ENCODE peak calls at places on chromosomes 12 and 14, in eight cellular contexts. One of them, this sample, is unnamed.

GRCh38 chr12:94134226-94134795 is 14.1 kb upstream of the PLXNC1 start:
- DNase-seq in IMR-90: peak; percentile 62
- DNase-seq in Caco-2: no peak
- DNase-seq in coronary artery: no peak
- DNase-seq in foreskin fibroblast: peak; percentile 72
- DNase-seq in brain microvascular endothelial cell: no peak
- DNase-seq in heart left ventricle: no peak
- DNase-seq in CD8-positive, alpha-beta T cell: peak; percentile 36
- DNase-seq in this sample: peak; percentile 72

GRCh38 chr12:71664411-71665108 is 459 bp downstream of the THAP2 start:
- DNase-seq in IMR-90: peak; percentile 15
- DNase-seq in Caco-2: no peak
- DNase-seq in brain microvascular endothelial cell: no peak
- DNase-seq in foreskin fibroblast: peak; percentile 30
- DNase-seq in coronary artery: no peak
- DNase-seq in CD8-positive, alpha-beta T cell: no peak
- DNase-seq in heart left ventricle: no peak
- DNase-seq in this sample: peak; percentile 28

GRCh38 chr12:57193706-57194245 is 22.8 kb upstream of the NXPH4 start:
- DNase-seq in CD8-positive, alpha-beta T cell: no peak
- DNase-seq in IMR-90: no peak
- DNase-seq in brain microvascular endothelial cell: no peak
- DNase-seq in Caco-2: no peak
- DNase-seq in heart left ventricle: no peak
- DNase-seq in coronary artery: no peak
- DNase-seq in foreskin fibroblast: no peak
- DNase-seq in this sample: no peak

GRCh38 chr12:65765436-65765813 is 58.9 kb upstream of the HMGA2 start:
- DNase-seq in foreskin fibroblast: peak; percentile 75
- DNase-seq in CD8-positive, alpha-beta T cell: no peak
- DNase-seq in IMR-90: peak; percentile 80
- DNase-seq in brain microvascular endothelial cell: peak; percentile 43
- DNase-seq in heart left ventricle: no peak
- DNase-seq in coronary artery: no peak
- DNase-seq in Caco-2: no peak
- DNase-seq in this sample: peak; percentile 80

GRCh38 chr12:79634957-79635471 is 55.8 kb downstream of the PAWR start:
- DNase-seq in coronary artery: no peak
- DNase-seq in heart left ventricle: no peak
- DNase-seq in Caco-2: no peak
- DNase-seq in CD8-positive, alpha-beta T cell: no peak
- DNase-seq in brain microvascular endothelial cell: peak; percentile 19
- DNase-seq in foreskin fibroblast: peak; percentile 11
- DNase-seq in IMR-90: no peak
- DNase-seq in this sample: peak; percentile 16

GRCh38 chr12:78099806-78100205 is 269.1 kb downstream of the NAV3 start:
- DNase-seq in foreskin fibroblast: no peak
- DNase-seq in brain microvascular endothelial cell: no peak
- DNase-seq in coronary artery: no peak
- DNase-seq in IMR-90: no peak
- DNase-seq in CD8-positive, alpha-beta T cell: no peak
- DNase-seq in Caco-2: no peak
- DNase-seq in heart left ventricle: no peak
- DNase-seq in this sample: no peak

GRCh38 chr14:54470701-54471100 is 18.1 kb downstream of the GMFB start:
- DNase-seq in CD8-positive, alpha-beta T cell: no peak
- DNase-seq in foreskin fibroblast: no peak
- DNase-seq in IMR-90: no peak
- DNase-seq in heart left ventricle: no peak
- DNase-seq in Caco-2: peak; percentile 56
- DNase-seq in brain microvascular endothelial cell: no peak
- DNase-seq in coronary artery: no peak
- DNase-seq in this sample: no peak

GRCh38 chr14:51396222-51396815 is 156.3 kb downstream of the TMX1 start:
- DNase-seq in foreskin fibroblast: peak; percentile 95
- DNase-seq in brain microvascular endothelial cell: peak; percentile 95
- DNase-seq in CD8-positive, alpha-beta T cell: no peak
- DNase-seq in heart left ventricle: no peak
- DNase-seq in IMR-90: peak; percentile 98
- DNase-seq in coronary artery: no peak
- DNase-seq in Caco-2: no peak
- DNase-seq in this sample: peak; percentile 94

GRCh38 chr14:55846852-55847471 is 267.0 kb downstream of the KTN1 start:
- DNase-seq in coronary artery: no peak
- DNase-seq in foreskin fibroblast: peak; percentile 78
- DNase-seq in CD8-positive, alpha-beta T cell: no peak
- DNase-seq in brain microvascular endothelial cell: no peak
- DNase-seq in Caco-2: no peak
- DNase-seq in heart left ventricle: no peak
- DNase-seq in IMR-90: peak; percentile 50
- DNase-seq in this sample: peak; percentile 49

GRCh38 chr12:55862286-55862685 is 19.6 kb upstream of the MMP19 start:
- DNase-seq in IMR-90: peak; percentile 33
- DNase-seq in foreskin fibroblast: peak; percentile 49
- DNase-seq in Caco-2: no peak
- DNase-seq in coronary artery: no peak
- DNase-seq in brain microvascular endothelial cell: no peak
- DNase-seq in CD8-positive, alpha-beta T cell: no peak
- DNase-seq in heart left ventricle: no peak
- DNase-seq in this sample: no peak

GRCh38 chr12:78210894-78211302 is 380.2 kb downstream of the NAV3 start:
- DNase-seq in foreskin fibroblast: peak; percentile 91
- DNase-seq in brain microvascular endothelial cell: peak; percentile 57
- DNase-seq in heart left ventricle: no peak
- DNase-seq in IMR-90: peak; percentile 81
- DNase-seq in coronary artery: no peak
- DNase-seq in CD8-positive, alpha-beta T cell: no peak
- DNase-seq in Caco-2: no peak
- DNase-seq in this sample: peak; percentile 86

DNA sequence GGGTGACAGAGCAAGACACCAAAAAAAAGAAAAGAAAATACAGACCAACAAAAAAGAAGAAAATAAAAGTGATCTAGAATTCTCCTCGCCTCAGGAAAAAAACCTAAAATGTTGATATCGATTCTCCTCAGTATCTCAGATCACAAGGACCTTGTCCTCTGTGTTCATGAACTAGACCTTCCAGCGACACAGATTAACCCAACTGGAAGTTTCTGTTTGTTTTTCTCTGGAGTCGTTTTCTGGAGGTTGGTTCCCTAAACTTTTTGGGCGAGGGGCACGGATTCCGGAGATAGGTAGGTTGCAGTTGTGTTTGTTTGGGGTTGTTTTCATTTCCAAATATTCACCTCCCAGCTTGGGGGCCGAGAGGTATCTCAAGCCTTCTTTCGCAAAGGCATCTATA is 559 bp upstream of the RFC5 start:
- DNase-seq in heart left ventricle: no peak
- DNase-seq in foreskin fibroblast: no peak
- DNase-seq in CD8-positive, alpha-beta T cell: no peak
- DNase-seq in IMR-90: no peak
- DNase-seq in Caco-2: no peak
- DNase-seq in coronary artery: no peak
- DNase-seq in brain microvascular endothelial cell: no peak
- DNase-seq in this sample: no peak
- H3K4me3 ChIP-seq in heart left ventricle: peak overlapping the region; percentile 88
- H3K4me3 ChIP-seq in foreskin fibroblast: peak overlapping the region; percentile 92
- H3K4me3 ChIP-seq in CD8-positive, alpha-beta T cell: peak overlapping the region; percentile 98
- H3K4me3 ChIP-seq in IMR-90: no peak overlapping the region
- H3K4me3 ChIP-seq in Caco-2: peak overlapping the region; percentile 84
- H3K4me3 ChIP-seq in coronary artery: peak overlapping the region; percentile 99
- H3K4me3 ChIP-seq in brain microvascular endothelial cell: peak overlapping the region; percentile 97
- H3K4me3 ChIP-seq in this sample: peak overlapping the region; percentile 92

DNA sequence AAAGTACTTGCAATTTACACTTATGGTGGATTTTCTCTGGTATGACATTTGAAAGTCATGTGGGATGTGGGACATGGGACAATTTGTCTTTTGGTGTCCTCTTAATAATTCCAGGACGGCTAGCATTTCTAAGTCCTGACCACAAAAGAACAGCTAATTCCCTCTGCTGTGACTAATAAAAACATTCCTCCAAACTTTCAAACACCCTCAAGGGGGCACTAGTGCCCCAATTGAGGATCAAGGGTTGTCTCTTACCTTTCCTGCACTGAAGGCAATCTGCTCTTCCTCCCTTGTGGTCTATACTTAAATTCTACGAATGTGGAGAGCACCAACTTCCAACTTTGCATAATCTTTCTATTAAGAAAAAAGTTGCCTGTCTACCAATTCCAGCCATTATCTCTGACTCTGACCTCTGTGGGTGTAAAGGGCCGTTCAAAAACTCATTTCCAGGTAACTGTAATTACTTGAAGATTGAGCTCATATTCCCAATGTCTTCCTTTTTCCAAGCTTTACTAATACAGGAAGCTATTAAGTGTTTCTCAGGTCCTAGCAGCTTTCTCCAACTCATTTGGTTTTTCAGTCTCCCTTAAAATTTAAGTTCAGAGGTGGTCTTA is 210.2 kb downstream of the PTPRO start:
- DNase-seq in CD8-positive, alpha-beta T cell: peak; percentile 36
- DNase-seq in brain microvascular endothelial cell: peak; percentile 68
- DNase-seq in foreskin fibroblast: peak; percentile 88
- DNase-seq in Caco-2: peak; percentile 48
- DNase-seq in IMR-90: peak; percentile 77
- DNase-seq in heart left ventricle: no peak
- DNase-seq in coronary artery: no peak
- DNase-seq in this sample: peak; percentile 83
- TF ChIP-seq CTCF in CD8-positive, alpha-beta T cell: peak; percentile 70
- TF ChIP-seq CTCF in brain microvascular endothelial cell: peak; percentile 76
- TF ChIP-seq CTCF in foreskin fibroblast: peak; percentile 62
- TF ChIP-seq CTCF in Caco-2: peak; percentile 50
- TF ChIP-seq CTCF in IMR-90: peak; percentile 80
- TF ChIP-seq CTCF in heart left ventricle: no peak
- TF ChIP-seq CTCF in coronary artery: peak; percentile 57
- TF ChIP-seq CTCF in this sample: peak; percentile 70

DNA sequence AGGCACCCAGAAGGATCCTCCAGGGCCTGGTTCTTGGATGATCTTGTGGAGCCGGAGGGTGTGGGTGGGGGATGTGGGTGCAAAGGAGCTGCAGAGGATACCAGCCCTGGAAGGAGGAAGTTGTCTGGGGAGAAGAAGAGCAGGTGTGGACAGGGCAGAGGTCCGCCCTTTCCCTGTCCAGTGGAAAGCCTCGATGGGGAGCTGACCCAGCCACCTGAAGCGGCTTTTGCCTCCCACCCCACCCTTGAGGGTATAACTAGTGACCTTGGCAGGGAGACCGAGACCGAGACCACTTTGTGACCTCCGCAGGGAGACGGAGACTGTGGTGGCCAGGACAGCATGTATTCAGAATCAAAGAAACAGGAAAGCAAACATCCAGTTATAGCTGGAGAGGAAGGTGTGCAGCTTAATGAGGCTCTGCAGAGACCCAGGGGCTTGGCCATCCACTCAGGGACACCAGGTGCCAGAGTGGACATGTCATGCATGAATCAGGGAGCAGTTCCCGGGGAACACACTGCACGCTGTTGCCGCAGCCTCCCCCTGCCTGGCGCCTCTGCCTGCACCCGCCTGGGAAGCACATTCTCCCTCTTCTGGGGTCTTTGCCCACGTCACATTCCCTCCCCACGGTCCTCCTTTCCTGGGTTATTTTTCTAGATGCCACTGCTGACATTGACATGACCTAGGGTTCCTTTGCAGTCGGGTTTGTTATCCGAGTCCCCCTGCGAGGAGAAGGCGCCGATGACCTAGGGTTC is 87.7 kb downstream of the ADGRD1 start:
- DNase-seq in brain microvascular endothelial cell: no peak
- DNase-seq in Caco-2: no peak
- DNase-seq in foreskin fibroblast: no peak
- DNase-seq in heart left ventricle: no peak
- DNase-seq in coronary artery: no peak
- DNase-seq in CD8-positive, alpha-beta T cell: no peak
- DNase-seq in IMR-90: no peak
- DNase-seq in this sample: no peak
- H3K4me3 ChIP-seq in brain microvascular endothelial cell: no peak overlapping the region
- H3K4me3 ChIP-seq in Caco-2: no peak overlapping the region
- H3K4me3 ChIP-seq in foreskin fibroblast: no peak overlapping the region
- H3K4me3 ChIP-seq in heart left ventricle: no peak overlapping the region
- H3K4me3 ChIP-seq in coronary artery: no peak overlapping the region
- H3K4me3 ChIP-seq in CD8-positive, alpha-beta T cell: no peak overlapping the region
- H3K4me3 ChIP-seq in IMR-90: no peak overlapping the region
- H3K4me3 ChIP-seq in this sample: no peak overlapping the region

GRCh38 chr12:119235352-119235751 is 56.6 kb downstream of the HSPB8 start:
- DNase-seq in coronary artery: no peak
- DNase-seq in IMR-90: no peak
- DNase-seq in CD8-positive, alpha-beta T cell: no peak
- DNase-seq in Caco-2: no peak
- DNase-seq in heart left ventricle: no peak
- DNase-seq in brain microvascular endothelial cell: no peak
- DNase-seq in foreskin fibroblast: no peak
- DNase-seq in this sample: no peak
- TF ChIP-seq CTCF in coronary artery: no peak
- TF ChIP-seq CTCF in IMR-90: peak; percentile 10
- TF ChIP-seq CTCF in CD8-positive, alpha-beta T cell: no peak
- TF ChIP-seq CTCF in Caco-2: peak; percentile 49
- TF ChIP-seq CTCF in heart left ventricle: no peak
- TF ChIP-seq CTCF in brain microvascular endothelial cell: no peak
- TF ChIP-seq CTCF in foreskin fibroblast: no peak
- TF ChIP-seq CTCF in this sample: peak; percentile 20

GRCh38 chr12:10392394-10392930 is 2.6 kb upstream of the KLRK1 start:
- DNase-seq in heart left ventricle: peak; percentile 45
- DNase-seq in brain microvascular endothelial cell: peak; percentile 96
- DNase-seq in IMR-90: peak; percentile 67
- DNase-seq in coronary artery: no peak
- DNase-seq in foreskin fibroblast: peak; percentile 92
- DNase-seq in CD8-positive, alpha-beta T cell: peak; percentile 51
- DNase-seq in Caco-2: no peak
- DNase-seq in this sample: peak; percentile 96
- H3K4me3 ChIP-seq in heart left ventricle: no peak overlapping the region
- H3K4me3 ChIP-seq in brain microvascular endothelial cell: no peak overlapping the region
- H3K4me3 ChIP-seq in IMR-90: no peak overlapping the region
- H3K4me3 ChIP-seq in coronary artery: no peak overlapping the region
- H3K4me3 ChIP-seq in foreskin fibroblast: no peak overlapping the region
- H3K4me3 ChIP-seq in CD8-positive, alpha-beta T cell: peak overlapping the region; percentile 39
- H3K4me3 ChIP-seq in Caco-2: no peak overlapping the region
- H3K4me3 ChIP-seq in this sample: no peak overlapping the region

DNA sequence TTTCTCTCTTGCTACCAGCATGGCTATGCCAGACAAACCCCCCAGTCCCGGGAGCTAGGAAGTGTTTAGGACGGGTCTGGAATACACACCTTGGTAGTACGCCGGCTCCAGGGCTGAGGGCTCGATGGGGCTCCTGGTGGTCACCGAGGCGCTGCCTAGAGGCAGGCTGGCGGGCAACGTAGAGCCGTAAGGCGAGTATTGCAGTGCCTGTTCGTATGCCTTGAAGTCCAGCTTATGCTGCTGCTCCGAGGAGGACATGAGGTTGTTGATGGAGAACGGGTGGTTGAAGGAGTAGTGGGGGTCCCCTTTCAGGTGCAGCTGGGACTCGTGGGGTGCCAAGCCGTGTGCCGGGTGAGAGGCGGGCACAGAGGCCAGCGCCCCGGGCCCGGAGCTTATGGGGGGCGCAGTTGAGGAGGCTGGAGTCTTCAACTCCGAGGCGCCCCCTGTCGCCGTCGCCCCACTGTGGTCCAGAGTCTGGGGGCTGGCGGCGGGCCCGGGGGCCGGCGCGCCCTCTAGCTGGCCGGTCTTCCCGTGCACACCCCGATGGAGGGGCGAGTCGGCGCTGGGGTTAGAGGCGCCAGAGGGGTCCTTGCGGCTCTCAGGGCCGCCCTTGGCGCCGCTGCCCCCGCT is 3.6 kb downstream of the FOXA1 start:
- DNase-seq in heart left ventricle: no peak
- DNase-seq in brain microvascular endothelial cell: no peak
- DNase-seq in CD8-positive, alpha-beta T cell: no peak
- DNase-seq in foreskin fibroblast: no peak
- DNase-seq in IMR-90: no peak
- DNase-seq in coronary artery: no peak
- DNase-seq in Caco-2: peak; percentile 85
- DNase-seq in this sample: no peak
- TF ChIP-seq CTCF in heart left ventricle: no peak
- TF ChIP-seq CTCF in brain microvascular endothelial cell: peak; percentile 5
- TF ChIP-seq CTCF in CD8-positive, alpha-beta T cell: no peak
- TF ChIP-seq CTCF in foreskin fibroblast: no peak
- TF ChIP-seq CTCF in IMR-90: no peak
- TF ChIP-seq CTCF in coronary artery: no peak
- TF ChIP-seq CTCF in Caco-2: peak; percentile 86
- TF ChIP-seq CTCF in this sample: no peak

GRCh38 chr14:89911018-89911919 is 43.3 kb downstream of the EFCAB11 start:
- DNase-seq in coronary artery: no peak
- DNase-seq in Caco-2: no peak
- DNase-seq in foreskin fibroblast: peak; percentile 72
- DNase-seq in brain microvascular endothelial cell: peak; percentile 48
- DNase-seq in heart left ventricle: no peak
- DNase-seq in IMR-90: peak; percentile 75
- DNase-seq in CD8-positive, alpha-beta T cell: no peak
- DNase-seq in this sample: peak; percentile 72
- H3K4me3 ChIP-seq in coronary artery: peak overlapping the region; percentile 29
- H3K4me3 ChIP-seq in Caco-2: no peak overlapping the region
- H3K4me3 ChIP-seq in foreskin fibroblast: no peak overlapping the region
- H3K4me3 ChIP-seq in brain microvascular endothelial cell: no peak overlapping the region
- H3K4me3 ChIP-seq in heart left ventricle: no peak overlapping the region
- H3K4me3 ChIP-seq in IMR-90: no peak overlapping the region
- H3K4me3 ChIP-seq in CD8-positive, alpha-beta T cell: no peak overlapping the region
- H3K4me3 ChIP-seq in this sample: no peak overlapping the region

This sample was measured in fibroblast of pulmonary artery.